ENCODE peak calls at places on chromosomes 4 and X, in six cellular contexts. Y, P, X, R, Q and N are unnamed samples.

GRCh38 chr4:83138979-83139378 is 24.4 kb upstream of the PLAC8 start:
- DNase-seq in Y (no peak), P (no peak), X (no peak), R (no peak), Q (no peak), N (no peak)

GRCh38 chrX:119105826-119106225 is 21.8 kb downstream of the KIAA1210 start:
- DNase-seq in Y (peak), P (no peak), X (no peak), R (no peak), Q (no peak), N (no peak)

GRCh38 chr4:48162162-48162561 is 28.1 kb upstream of the TXK start:
- DNase-seq in Y (no peak), P (no peak), X (no peak), R (no peak), Q (peak), N (no peak)

GRCh38 chr4:104490096-104490769 is 4.5 kb downstream of the CXXC4 start:
- DNase-seq in Y (peak), P (peak), X (no peak), R (peak), Q (no peak), N (no peak)

GRCh38 chr4:123418486-123418931 is 21.9 kb downstream of the SPRY1 start:
- DNase-seq in Y (peak), P (no peak), X (no peak), R (no peak), Q (peak), N (no peak)

GRCh38 chr4:99979872-99980271 is 29.8 kb upstream of the H2AZ1 start:
- DNase-seq in Y (peak), P (no peak), X (no peak), R (no peak), Q (no peak), N (no peak)

GRCh38 chrX:143664302-143664701 is 28.4 kb upstream of the SLITRK4 start:
- DNase-seq in Y (peak), P (no peak), X (no peak), R (no peak), Q (no peak), N (no peak)

GRCh38 chrX:151973851-151974335 is 583 bp downstream of the GABRE start:
- DNase-seq in Y (no peak), P (peak), X (no peak), R (peak), Q (peak), N (peak)

GRCh38 chr4:182582245-182582644 is 334.9 kb downstream of the DCTD start:
- DNase-seq in Y (no peak), P (no peak), X (no peak), R (no peak), Q (peak), N (no peak)

GRCh38 chr4:88447339-88447738 is 9.6 kb upstream of the HERC5 start:
- DNase-seq in Y (no peak), P (no peak), X (no peak), R (no peak), Q (no peak), N (no peak)

GRCh38 chr4:102263024-102263787 is 82.1 kb downstream of the SLC39A8 start:
- DNase-seq in Y (peak), P (peak), X (no peak), R (no peak), Q (peak), N (no peak)

GRCh38 chr4:76802546-76803021 is 95.4 kb downstream of the SOWAHB start:
- DNase-seq in Y (no peak), P (no peak), X (no peak), R (no peak), Q (no peak), N (no peak)

GRCh38 chrX:91137881-91138280 is 296.8 kb upstream of the PABPC5 start:
- DNase-seq in Y (no peak), P (no peak), X (no peak), R (no peak), Q (no peak), N (no peak)

GRCh38 chr4:73438048-73438447 is 2.0 kb downstream of the AFP start:
- DNase-seq in Y (no peak), P (no peak), X (no peak), R (no peak), Q (no peak), N (no peak)

GRCh38 chr4:110171981-110172380 is 26.4 kb downstream of the ELOVL6 start:
- DNase-seq in Y (no peak), P (no peak), X (no peak), R (no peak), Q (no peak), N (no peak)

GRCh38 chr4:110172972-110173371 is 25.4 kb downstream of the ELOVL6 start:
- DNase-seq in Y (no peak), P (no peak), X (no peak), R (no peak), Q (no peak), N (no peak)

GRCh38 chr4:110170861-110171260 is 27.6 kb downstream of the ELOVL6 start:
- DNase-seq in Y (no peak), P (no peak), X (no peak), R (no peak), Q (no peak), N (no peak)

GRCh38 chr4:110175634-110176033 is 22.8 kb downstream of the ELOVL6 start:
- DNase-seq in Y (no peak), P (no peak), X (no peak), R (no peak), Q (peak), N (no peak)
- TF ChIP-seq CTCF in Y (no peak), P (no peak), X (no peak), R (no peak), Q (no peak), N (no peak)

GRCh38 chrX:68433155-68433980 is at the start of gene OPHN1:
- DNase-seq in Y (peak), P (peak), X (peak), R (peak), Q (peak), N (peak)
- H3K4me3 ChIP-seq in Y (peak), P (peak), X (peak), R (peak), Q (peak), N (peak)

GRCh38 chr4:19684079-19684478 is 567.6 kb upstream of the SLIT2 start:
- DNase-seq in Y (peak), P (no peak), X (no peak), R (no peak), Q (no peak), N (no peak)

GRCh38 chr4:19689511-19689910 is 562.2 kb upstream of the SLIT2 start:
- DNase-seq in Y (peak), P (no peak), X (no peak), R (no peak), Q (peak), N (no peak)

DNA sequence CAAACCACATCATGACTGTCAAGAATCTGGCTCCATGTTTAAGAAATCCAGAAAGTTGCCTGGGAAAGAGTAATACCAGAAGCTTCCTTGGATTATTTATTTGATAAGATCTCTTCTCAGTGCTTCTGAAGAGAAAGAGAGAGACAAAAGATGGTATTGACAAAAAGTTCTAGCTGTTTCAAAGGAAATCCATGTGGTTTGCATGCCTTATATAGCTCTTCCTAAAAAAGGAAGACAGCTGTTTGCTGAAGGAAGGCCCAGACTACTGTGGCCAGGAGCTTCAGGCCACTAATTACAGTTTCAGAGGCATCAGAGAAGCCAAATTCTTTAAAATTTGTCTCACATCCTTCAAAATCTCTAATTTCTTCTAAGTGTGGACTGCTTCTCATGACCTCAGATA is 565.2 kb upstream of the SLIT2 start:
- DNase-seq in Y (no peak), P (no peak), X (no peak), R (no peak), Q (no peak), N (no peak)
- H3K27ac ChIP-seq in Y (no peak), P (no peak), X (no peak), R (no peak), Q (no peak), N (no peak)

GRCh38 chr4:56424697-56425514 is 10.5 kb downstream of the PPAT start:
- DNase-seq in Y (peak), P (peak), X (no peak), R (no peak), Q (no peak), N (no peak)
- TF ChIP-seq CTCF in Y (peak), P (peak), X (peak), R (peak), Q (peak), N (no peak)

GRCh38 chr4:6971536-6972374 is 62.1 kb downstream of the TBC1D14 start:
- DNase-seq in Y (no peak), P (no peak), X (no peak), R (no peak), Q (no peak), N (no peak)

GRCh38 chr4:6969826-6970800 is 60.5 kb downstream of the TBC1D14 start:
- DNase-seq in Y (no peak), P (no peak), X (no peak), R (no peak), Q (no peak), N (no peak)

GRCh38 chr4:6974138-6974848 is 64.7 kb downstream of the TBC1D14 start:
- DNase-seq in Y (peak), P (peak), X (no peak), R (peak), Q (peak), N (no peak)

GRCh38 chr4:6972375-6972650 is 62.7 kb downstream of the TBC1D14 start:
- DNase-seq in Y (no peak), P (no peak), X (no peak), R (no peak), Q (no peak), N (no peak)

DNA sequence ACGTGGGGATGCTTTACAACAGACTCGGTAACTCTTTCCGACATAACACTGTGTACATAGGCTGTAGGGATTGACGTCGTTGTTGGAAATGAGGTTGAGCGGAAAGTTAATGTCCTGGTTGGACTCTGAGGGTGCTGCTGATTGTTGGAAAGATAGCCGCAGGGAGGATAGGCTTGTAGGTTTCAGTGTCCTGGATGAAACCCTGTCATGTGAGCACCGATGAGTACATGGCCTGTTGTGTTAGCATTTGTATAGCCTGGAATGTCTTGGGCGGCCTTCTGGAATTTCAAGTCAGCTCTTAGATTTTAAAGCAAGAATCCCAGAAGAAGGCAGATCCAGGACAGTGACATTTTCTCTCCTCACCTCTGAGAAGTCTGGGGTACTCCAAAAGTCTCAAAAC is 63.3 kb downstream of the TBC1D14 start:
- DNase-seq in Y (no peak), P (no peak), X (no peak), R (no peak), Q (no peak), N (no peak)
- H3K4me3 ChIP-seq in Y (no peak), P (no peak), X (no peak), R (no peak), Q (no peak), N (no peak)

GRCh38 chrX:55452825-55453124 is 848 bp downstream of the MAGEH1 start:
- DNase-seq in Y (no peak), P (no peak), X (no peak), R (no peak), Q (no peak), N (no peak)

GRCh38 chrX:55450259-55450658 is 1.7 kb upstream of the MAGEH1 start:
- DNase-seq in Y (peak), P (peak), X (no peak), R (no peak), Q (no peak), N (no peak)

GRCh38 chrX:55451990-55452824 is at the start of gene MAGEH1:
- DNase-seq in Y (peak), P (peak), X (peak), R (peak), Q (peak), N (peak)

GRCh38 chrX:55451125-55451524 is 802 bp upstream of the MAGEH1 start:
- DNase-seq in Y (no peak), P (no peak), X (no peak), R (no peak), Q (no peak), N (no peak)

GRCh38 chrX:55451626-55451989 is 319 bp upstream of the MAGEH1 start:
- DNase-seq in Y (no peak), P (no peak), X (no peak), R (no peak), Q (no peak), N (no peak)
- H3K27ac ChIP-seq in Y (no peak), P (peak), X (peak), R (peak), Q (no peak), N (peak)

GRCh38 chrX:11600578-11600977 is 65.1 kb downstream of the ARHGAP6 start:
- DNase-seq in Y (no peak), P (no peak), X (no peak), R (no peak), Q (no peak), N (no peak)
- TF ChIP-seq CTCF in Y (no peak), P (no peak), X (no peak), R (no peak), Q (no peak), N (no peak)

GRCh38 chr4:6858997-6859396 is 50.6 kb upstream of the TBC1D14 start:
- DNase-seq in Y (no peak), P (no peak), X (no peak), R (no peak), Q (no peak), N (no peak)

GRCh38 chr4:6857009-6857882 is 52.4 kb upstream of the TBC1D14 start:
- DNase-seq in Y (no peak), P (no peak), X (no peak), R (no peak), Q (no peak), N (no peak)

GRCh38 chr4:6856391-6856790 is 53.2 kb upstream of the TBC1D14 start:
- DNase-seq in Y (no peak), P (no peak), X (no peak), R (no peak), Q (no peak), N (no peak)

GRCh38 chr4:6854098-6854744 is 55.4 kb upstream of the TBC1D14 start:
- DNase-seq in Y (no peak), P (no peak), X (no peak), R (no peak), Q (no peak), N (no peak)

DNA sequence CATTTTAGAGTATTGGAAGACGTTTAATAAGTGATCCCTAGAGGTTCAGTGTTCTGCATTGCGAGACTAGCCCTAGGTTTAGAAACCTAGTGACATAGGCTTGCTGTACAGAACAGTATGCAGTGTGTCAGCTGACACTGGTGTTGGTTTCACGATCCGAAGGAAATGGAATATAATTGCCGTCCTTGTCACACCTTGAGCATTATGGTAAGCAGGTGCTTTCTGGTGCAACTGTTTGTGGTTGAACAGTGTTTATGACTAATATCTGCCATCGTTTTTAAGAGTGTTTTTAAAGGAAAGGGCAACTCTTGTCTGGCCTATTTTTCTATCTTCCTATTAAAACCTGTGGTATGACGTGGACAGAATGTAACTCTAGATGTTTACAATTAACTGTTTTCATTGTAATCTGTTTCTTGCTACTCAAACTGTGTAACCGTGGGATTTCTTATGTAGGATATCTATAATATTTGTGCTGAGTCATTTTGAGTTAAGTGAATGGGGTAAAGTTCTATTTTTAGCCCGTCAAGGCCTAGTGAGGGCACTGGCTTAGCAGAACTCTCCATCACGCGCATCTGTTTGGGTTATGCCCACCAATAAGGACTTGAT is 53.8 kb upstream of the TBC1D14 start:
- DNase-seq in Y (peak), P (no peak), X (no peak), R (no peak), Q (no peak), N (no peak)
- H3K4me3 ChIP-seq in Y (no peak), P (no peak), X (no peak), R (no peak), Q (no peak), N (no peak)

DNA sequence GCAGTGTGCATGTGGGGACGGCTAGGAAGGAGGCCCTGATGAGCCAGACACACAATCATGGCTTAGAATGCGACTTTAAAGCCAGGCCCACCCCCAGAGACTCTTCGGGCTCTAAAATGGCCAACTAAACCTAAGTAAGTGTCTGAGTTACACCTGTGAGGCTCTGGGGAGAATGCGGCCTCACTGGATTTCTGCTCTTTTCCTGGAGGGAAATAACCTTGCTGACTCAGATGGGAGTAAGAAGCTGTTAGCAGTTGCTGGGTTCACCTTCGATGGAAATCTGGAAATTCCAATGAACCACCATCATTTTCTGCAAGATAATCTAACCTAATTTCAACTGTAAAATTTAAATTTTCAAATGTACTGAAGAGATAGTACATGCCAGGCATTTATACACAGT is 97.6 kb upstream of the MAML3 start:
- DNase-seq in Y (no peak), P (no peak), X (no peak), R (no peak), Q (peak), N (no peak)
- H3K27ac ChIP-seq in Y (no peak), P (peak), X (no peak), R (no peak), Q (no peak), N (no peak)

GRCh38 chr4:7649741-7650531 is 215.2 kb upstream of the PSAPL1 start:
- DNase-seq in Y (peak), P (peak), X (peak), R (peak), Q (peak), N (no peak)

GRCh38 chr4:7651461-7651921 is 216.8 kb upstream of the PSAPL1 start:
- DNase-seq in Y (peak), P (peak), X (no peak), R (no peak), Q (peak), N (no peak)

GRCh38 chr4:7649411-7649740 is 214.6 kb upstream of the PSAPL1 start:
- DNase-seq in Y (no peak), P (no peak), X (no peak), R (peak), Q (no peak), N (no peak)

GRCh38 chr4:7652006-7652405 is 217.3 kb upstream of the PSAPL1 start:
- DNase-seq in Y (no peak), P (no peak), X (no peak), R (no peak), Q (no peak), N (no peak)

DNA sequence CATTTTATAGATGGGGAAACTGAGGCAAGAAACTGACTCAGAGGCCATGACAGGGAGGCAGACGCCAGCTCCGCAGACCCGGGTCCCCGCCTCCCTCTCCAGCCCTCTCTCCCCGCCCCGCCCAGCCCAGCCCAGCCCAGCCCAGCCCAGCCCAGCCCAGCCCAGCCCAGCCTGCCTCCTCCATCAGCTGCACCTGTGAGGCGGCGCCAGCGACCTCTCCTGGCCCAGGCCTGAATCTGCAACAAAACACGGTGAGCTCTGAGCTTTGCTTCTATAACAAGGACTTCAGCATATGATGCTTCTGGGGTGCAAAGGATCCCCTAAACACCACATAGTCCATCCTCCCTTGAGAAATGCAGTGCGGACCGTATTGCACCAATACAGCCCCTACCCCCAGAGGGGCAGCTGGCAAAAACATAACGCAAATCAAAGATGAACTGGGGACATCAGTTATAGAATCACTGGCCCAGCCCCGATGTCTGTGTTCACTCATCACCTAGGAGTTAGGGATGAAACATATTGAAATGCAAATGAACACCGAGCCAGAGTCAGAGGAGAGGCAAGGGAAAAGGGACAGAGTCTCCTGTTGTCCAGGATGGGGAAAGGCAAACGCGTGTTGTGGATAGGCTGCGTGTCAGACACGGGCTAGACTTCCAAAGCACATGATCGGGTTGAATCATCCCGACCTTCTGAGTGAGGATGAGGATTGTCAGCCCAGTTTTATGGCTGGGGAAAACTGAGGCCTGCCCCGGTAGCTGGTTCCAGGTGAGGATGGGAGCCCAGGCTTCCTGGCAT is 216.1 kb upstream of the PSAPL1 start:
- DNase-seq in Y (peak), P (peak), X (no peak), R (peak), Q (peak), N (no peak)
- TF ChIP-seq CTCF in Y (no peak), P (no peak), X (no peak), R (no peak), Q (peak), N (no peak)